ENCODE peak calls at places on chromosomes 4 and X, in six cellular contexts. One of them, this sample, is unnamed.

GRCh38 chrX:136304493-136304892 is 3.7 kb downstream of the ADGRG4 start:
- DNase-seq in D341Med: no peak
- DNase-seq in amniotic epithelial cell: no peak
- DNase-seq in kidney: no peak
- DNase-seq in EL: no peak
- DNase-seq in stimulated activated CD8-positive, alpha-beta memory T cell treated with anti-CD3 and anti-CD28 coated beads, Interleukin-12 subunit alpha, Interleukin-12 subunit beta, amount 100 ng/mL, for 1 hour: no peak
- DNase-seq in this sample: no peak

GRCh38 chr4:48681856-48682255 is 98.2 kb downstream of the FRYL start:
- DNase-seq in D341Med: no peak
- DNase-seq in amniotic epithelial cell: peak
- DNase-seq in kidney: no peak
- DNase-seq in EL: peak
- DNase-seq in stimulated activated CD8-positive, alpha-beta memory T cell treated with anti-CD3 and anti-CD28 coated beads, Interleukin-12 subunit alpha, Interleukin-12 subunit beta, amount 100 ng/mL, for 1 hour: peak
- DNase-seq in this sample: no peak

GRCh38 chrX:71215335-71215912 is 7.6 kb upstream of the GJB1 start:
- DNase-seq in D341Med: no peak
- DNase-seq in amniotic epithelial cell: no peak
- DNase-seq in kidney: peak
- DNase-seq in EL: no peak
- DNase-seq in stimulated activated CD8-positive, alpha-beta memory T cell treated with anti-CD3 and anti-CD28 coated beads, Interleukin-12 subunit alpha, Interleukin-12 subunit beta, amount 100 ng/mL, for 1 hour: no peak
- DNase-seq in this sample: no peak

GRCh38 chr4:55125087-55125721 is at the start of gene KDR:
- DNase-seq in D341Med: peak
- DNase-seq in amniotic epithelial cell: peak
- DNase-seq in kidney: peak
- DNase-seq in EL: peak
- DNase-seq in stimulated activated CD8-positive, alpha-beta memory T cell treated with anti-CD3 and anti-CD28 coated beads, Interleukin-12 subunit alpha, Interleukin-12 subunit beta, amount 100 ng/mL, for 1 hour: no peak
- DNase-seq in this sample: peak

GRCh38 chr4:8258813-8259212 is 10.7 kb upstream of the HTRA3 start:
- DNase-seq in D341Med: no peak
- DNase-seq in amniotic epithelial cell: no peak
- DNase-seq in kidney: no peak
- DNase-seq in EL: no peak
- DNase-seq in stimulated activated CD8-positive, alpha-beta memory T cell treated with anti-CD3 and anti-CD28 coated beads, Interleukin-12 subunit alpha, Interleukin-12 subunit beta, amount 100 ng/mL, for 1 hour: no peak
- DNase-seq in this sample: no peak

GRCh38 chr4:76277667-76278066 is 26.1 kb downstream of the FAM47E start:
- DNase-seq in D341Med: no peak
- DNase-seq in amniotic epithelial cell: no peak
- DNase-seq in kidney: no peak
- DNase-seq in EL: no peak
- DNase-seq in stimulated activated CD8-positive, alpha-beta memory T cell treated with anti-CD3 and anti-CD28 coated beads, Interleukin-12 subunit alpha, Interleukin-12 subunit beta, amount 100 ng/mL, for 1 hour: no peak
- DNase-seq in this sample: no peak

GRCh38 chr4:157221895-157222763 is 1.6 kb downstream of the GRIA2 start:
- DNase-seq in D341Med: peak
- DNase-seq in amniotic epithelial cell: no peak
- DNase-seq in kidney: peak
- DNase-seq in EL: peak
- DNase-seq in stimulated activated CD8-positive, alpha-beta memory T cell treated with anti-CD3 and anti-CD28 coated beads, Interleukin-12 subunit alpha, Interleukin-12 subunit beta, amount 100 ng/mL, for 1 hour: no peak
- DNase-seq in this sample: peak

GRCh38 chrX:153554519-153555167 is 37.2 kb downstream of the ATP2B3 start:
- DNase-seq in D341Med: peak
- DNase-seq in amniotic epithelial cell: peak
- DNase-seq in kidney: no peak
- DNase-seq in EL: peak
- DNase-seq in stimulated activated CD8-positive, alpha-beta memory T cell treated with anti-CD3 and anti-CD28 coated beads, Interleukin-12 subunit alpha, Interleukin-12 subunit beta, amount 100 ng/mL, for 1 hour: peak
- DNase-seq in this sample: peak

GRCh38 chr4:53712326-53712725 is 121.0 kb upstream of the LNX1 start:
- DNase-seq in D341Med: no peak
- DNase-seq in amniotic epithelial cell: no peak
- DNase-seq in kidney: no peak
- DNase-seq in EL: no peak
- DNase-seq in stimulated activated CD8-positive, alpha-beta memory T cell treated with anti-CD3 and anti-CD28 coated beads, Interleukin-12 subunit alpha, Interleukin-12 subunit beta, amount 100 ng/mL, for 1 hour: no peak
- DNase-seq in this sample: no peak

GRCh38 chrX:101417981-101418841 is 10.2 kb downstream of the HNRNPH2 start:
- DNase-seq in D341Med: peak
- DNase-seq in amniotic epithelial cell: peak
- DNase-seq in kidney: peak
- DNase-seq in EL: peak
- DNase-seq in stimulated activated CD8-positive, alpha-beta memory T cell treated with anti-CD3 and anti-CD28 coated beads, Interleukin-12 subunit alpha, Interleukin-12 subunit beta, amount 100 ng/mL, for 1 hour: no peak
- DNase-seq in this sample: peak

GRCh38 chrX:108537005-108537404 is 97.4 kb downstream of the COL4A5 start:
- DNase-seq in D341Med: no peak
- DNase-seq in amniotic epithelial cell: peak
- DNase-seq in kidney: no peak
- DNase-seq in EL: peak
- DNase-seq in stimulated activated CD8-positive, alpha-beta memory T cell treated with anti-CD3 and anti-CD28 coated beads, Interleukin-12 subunit alpha, Interleukin-12 subunit beta, amount 100 ng/mL, for 1 hour: no peak
- DNase-seq in this sample: peak